ENCODE peak calls at places on chromosomes 1 and 21, in four cellular contexts. One of them, this sample, is unnamed.

GRCh38 chr21:27423906-27424595 is 457.2 kb upstream of the ADAMTS5 start:
- DNase-seq in mesendoderm: peak; percentile 96
- DNase-seq in IMR-90: peak; percentile 69
- DNase-seq in H1: peak; percentile 73
- DNase-seq in this sample: peak; percentile 55

GRCh38 chr1:225617956-225618355 is 35.0 kb downstream of the ENAH start:
- DNase-seq in mesendoderm: no peak
- DNase-seq in IMR-90: no peak
- DNase-seq in H1: no peak
- DNase-seq in this sample: no peak

GRCh38 chr1:78884685-78885452 is 121.7 kb downstream of the ADGRL4 start:
- DNase-seq in mesendoderm: peak; percentile 74
- DNase-seq in H1: peak; percentile 3
- DNase-seq in IMR-90: peak; percentile 21
- DNase-seq in this sample: no peak

GRCh38 chr1:53683986-53684740 is 54.8 kb downstream of the GLIS1 start:
- DNase-seq in H1: no peak
- DNase-seq in IMR-90: no peak
- DNase-seq in mesendoderm: peak; percentile 72
- DNase-seq in this sample: no peak

GRCh38 chr21:39681257-39681656 is 63.7 kb upstream of the IGSF5 start:
- DNase-seq in mesendoderm: no peak
- DNase-seq in IMR-90: no peak
- DNase-seq in H1: no peak
- DNase-seq in this sample: no peak

GRCh38 chr1:174815036-174815435 is 184.7 kb upstream of the CACYBP start:
- DNase-seq in H1: no peak
- DNase-seq in IMR-90: peak; percentile 74
- DNase-seq in mesendoderm: peak; percentile 29
- DNase-seq in this sample: no peak

GRCh38 chr1:155940993-155941844 is at the start of gene RXFP4:
- DNase-seq in H1: no peak
- DNase-seq in mesendoderm: no peak
- DNase-seq in IMR-90: no peak
- DNase-seq in this sample: no peak

GRCh38 chr21:17466166-17466565 is 46.7 kb upstream of the CXADR start:
- DNase-seq in mesendoderm: peak; percentile 31
- DNase-seq in H1: no peak
- DNase-seq in IMR-90: peak; percentile 83
- DNase-seq in this sample: no peak

GRCh38 chr21:15051652-15052554 is 12.9 kb downstream of the NRIP1 start:
- DNase-seq in H1: no peak
- DNase-seq in IMR-90: peak; percentile 47
- DNase-seq in mesendoderm: peak; percentile 12
- DNase-seq in this sample: no peak

GRCh38 chr1:181105134-181106021 is 16.9 kb downstream of the IER5 start:
- DNase-seq in H1: no peak
- DNase-seq in mesendoderm: peak; percentile 93
- DNase-seq in IMR-90: peak; percentile 83
- DNase-seq in this sample: peak; percentile 91

GRCh38 chr1:86258106-86258505 is 101.5 kb upstream of the COL24A1 start:
- DNase-seq in H1: no peak
- DNase-seq in IMR-90: peak; percentile 53
- DNase-seq in mesendoderm: no peak
- DNase-seq in this sample: no peak

GRCh38 chr1:70504176-70504820 is 93.2 kb downstream of the CTH start:
- DNase-seq in mesendoderm: no peak
- DNase-seq in IMR-90: no peak
- DNase-seq in H1: no peak
- DNase-seq in this sample: no peak

GRCh38 chr1:226937940-226938725 is 2.0 kb upstream of the COQ8A start:
- DNase-seq in IMR-90: no peak
- DNase-seq in mesendoderm: no peak
- DNase-seq in H1: no peak
- DNase-seq in this sample: no peak

GRCh38 chr1:198880818-198881597 is 242.2 kb downstream of the PTPRC start:
- DNase-seq in IMR-90: peak; percentile 97
- DNase-seq in H1: no peak
- DNase-seq in mesendoderm: peak; percentile 16
- DNase-seq in this sample: no peak

GRCh38 chr1:155004352-155005075 is 1.9 kb downstream of the ZBTB7B start:
- DNase-seq in IMR-90: no peak
- DNase-seq in H1: no peak
- DNase-seq in mesendoderm: no peak
- DNase-seq in this sample: peak; percentile 25

GRCh38 chr1:5831600-5832335 is 160.5 kb downstream of the NPHP4 start:
- DNase-seq in IMR-90: no peak
- DNase-seq in H1: no peak
- DNase-seq in mesendoderm: no peak
- DNase-seq in this sample: peak; percentile 65

GRCh38 chr1:115112496-115113375 is 23.4 kb upstream of the TSPAN2 start:
- DNase-seq in IMR-90: no peak
- DNase-seq in mesendoderm: peak; percentile 58
- DNase-seq in H1: no peak
- DNase-seq in this sample: peak; percentile 73

GRCh38 chr1:116726872-116727271 is 27.4 kb upstream of the CD2 start:
- DNase-seq in mesendoderm: no peak
- DNase-seq in H1: no peak
- DNase-seq in IMR-90: no peak
- DNase-seq in this sample: no peak

GRCh38 chr1:46616277-46617107 is at the start of gene MOB3C:
- DNase-seq in H1: no peak
- DNase-seq in mesendoderm: peak; percentile 43
- DNase-seq in IMR-90: peak; percentile 77
- DNase-seq in this sample: peak; percentile 66

GRCh38 chr1:89060091-89060490 is 4.9 kb downstream of the GBP1 start:
- DNase-seq in IMR-90: no peak
- DNase-seq in H1: no peak
- DNase-seq in mesendoderm: no peak
- DNase-seq in this sample: no peak

DNA sequence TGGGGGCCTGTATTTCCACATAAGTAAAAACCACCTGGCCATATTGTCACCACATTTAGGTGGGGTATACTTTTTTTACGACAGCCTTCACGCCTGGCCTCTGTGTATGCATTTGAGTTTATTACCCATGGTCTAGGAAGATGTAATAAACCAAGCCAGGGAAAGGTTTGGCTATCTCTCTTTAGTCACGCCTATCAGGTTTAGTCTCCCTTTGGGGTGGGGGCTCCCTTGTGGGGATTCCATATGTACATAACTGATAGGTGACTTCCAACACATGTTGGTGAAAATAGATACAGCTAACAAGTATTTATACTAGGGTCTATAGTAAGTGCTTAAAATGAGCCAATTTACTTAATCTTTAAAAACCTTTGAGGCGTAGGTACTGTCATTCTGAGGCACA is 4.2 kb downstream of the YBX1 start:
- DNase-seq in IMR-90: no peak
- DNase-seq in H1: no peak
- DNase-seq in mesendoderm: no peak
- DNase-seq in this sample: no peak
- H3K56ac ChIP-seq in IMR-90: no peak overlapping the region
- H3K56ac ChIP-seq in H1: no peak overlapping the region
- H3K56ac ChIP-seq in mesendoderm: no peak overlapping the region
- H3K56ac ChIP-seq in this sample: no peak overlapping the region

DNA sequence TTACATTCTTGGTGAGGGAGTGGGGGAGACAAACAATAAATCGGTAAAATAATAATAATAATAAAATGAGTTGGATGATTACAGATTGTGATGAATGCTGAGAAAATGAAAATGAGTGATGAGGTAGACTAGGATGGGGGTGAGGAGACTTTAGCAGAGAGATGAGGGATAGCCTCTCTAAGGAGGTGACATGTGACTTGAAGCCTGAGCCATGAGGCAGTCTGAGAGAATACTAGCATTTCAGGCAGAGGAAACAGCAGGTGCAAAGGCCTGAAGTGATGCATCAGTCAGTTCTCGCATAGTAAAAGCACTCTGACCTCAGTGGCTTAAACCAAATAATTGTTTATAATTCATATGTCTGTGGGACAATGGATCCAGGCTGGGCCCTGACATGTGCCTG is 181.2 kb downstream of the AGBL4 start:
- DNase-seq in mesendoderm: no peak
- DNase-seq in IMR-90: no peak
- DNase-seq in H1: no peak
- DNase-seq in this sample: no peak
- H3K56ac ChIP-seq in mesendoderm: no peak overlapping the region
- H3K56ac ChIP-seq in IMR-90: no peak overlapping the region
- H3K56ac ChIP-seq in H1: no peak overlapping the region
- H3K56ac ChIP-seq in this sample: no peak overlapping the region

DNA sequence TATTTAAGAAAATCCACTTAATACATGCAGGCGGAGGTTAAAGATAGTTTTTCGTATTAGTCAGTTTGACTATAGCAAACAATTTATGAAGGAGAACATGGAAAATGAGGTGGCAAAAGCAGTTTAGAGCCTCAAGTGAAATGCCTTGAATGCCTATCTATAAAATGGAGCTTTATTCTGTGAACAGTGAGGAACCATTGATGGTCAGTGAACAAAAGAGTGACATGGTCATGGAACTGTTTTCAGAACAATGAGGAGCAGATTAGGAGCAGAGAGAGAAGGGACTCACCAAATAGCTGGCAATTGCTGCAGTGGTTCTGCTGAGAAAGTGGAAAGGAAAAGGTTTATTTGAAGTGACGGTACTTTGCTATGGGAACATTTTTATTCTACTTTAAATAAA is 299.8 kb downstream of the DUSP10 start:
- DNase-seq in IMR-90: no peak
- DNase-seq in mesendoderm: no peak
- DNase-seq in H1: no peak
- DNase-seq in this sample: no peak
- H3K56ac ChIP-seq in IMR-90: no peak overlapping the region
- H3K56ac ChIP-seq in mesendoderm: no peak overlapping the region
- H3K56ac ChIP-seq in H1: no peak overlapping the region
- H3K56ac ChIP-seq in this sample: no peak overlapping the region

GRCh38 chr1:34690269-34690668 is 64.6 kb upstream of the GJB5 start:
- DNase-seq in mesendoderm: no peak
- DNase-seq in H1: no peak
- DNase-seq in IMR-90: no peak
- DNase-seq in this sample: no peak
- H3K56ac ChIP-seq in mesendoderm: no peak overlapping the region
- H3K56ac ChIP-seq in H1: no peak overlapping the region
- H3K56ac ChIP-seq in IMR-90: no peak overlapping the region
- H3K56ac ChIP-seq in this sample: no peak overlapping the region

DNA sequence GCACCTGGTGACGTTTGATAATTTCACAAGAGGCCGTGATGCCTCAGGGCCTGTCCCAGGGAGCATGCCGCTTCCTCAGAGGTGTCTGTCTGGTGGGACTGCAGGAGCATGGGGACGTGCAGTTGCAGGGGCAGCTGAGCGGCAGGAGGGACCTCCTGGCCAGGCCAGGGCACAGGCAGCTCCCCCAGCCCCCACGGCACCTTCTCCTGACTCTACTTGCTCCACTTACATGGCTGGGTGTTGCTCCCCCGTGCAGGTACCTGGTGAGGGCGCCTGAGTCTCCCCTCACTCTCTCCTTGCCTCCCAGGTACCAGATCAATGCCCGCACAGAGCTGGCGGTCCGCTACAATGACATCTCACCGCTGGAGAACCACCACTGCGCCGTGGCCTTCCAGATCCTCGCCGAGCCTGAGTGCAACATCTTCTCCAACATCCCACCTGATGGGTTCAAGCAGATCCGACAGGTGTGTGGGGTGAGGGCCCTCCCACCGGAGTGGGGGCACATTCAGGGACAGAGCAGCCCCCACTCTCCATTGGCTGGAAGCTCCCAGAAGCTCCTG is 108.4 kb downstream of the PDE9A start:
- DNase-seq in mesendoderm: no peak
- DNase-seq in H1: no peak
- DNase-seq in IMR-90: no peak
- DNase-seq in this sample: no peak
- H3K56ac ChIP-seq in mesendoderm: no peak overlapping the region
- H3K56ac ChIP-seq in H1: no peak overlapping the region
- H3K56ac ChIP-seq in IMR-90: no peak overlapping the region
- H3K56ac ChIP-seq in this sample: no peak overlapping the region

GRCh38 chr1:2586154-2587070 is at the start of gene PRXL2B:
- DNase-seq in mesendoderm: peak; percentile 99
- DNase-seq in H1: peak; percentile 95
- DNase-seq in IMR-90: peak; percentile 98
- DNase-seq in this sample: peak; percentile 98
- H3K56ac ChIP-seq in mesendoderm: peak within 1 kb of the TSS; percentile 97
- H3K56ac ChIP-seq in H1: peak within 1 kb of the TSS; percentile 82
- H3K56ac ChIP-seq in IMR-90: peak within 1 kb of the TSS; percentile 61
- H3K56ac ChIP-seq in this sample: no peak within 1 kb of the TSS